ENCODE peak calls at places on chromosomes 12 and 14, in four cellular contexts. V is K562, M is GM12878, T is H1. C is an unnamed sample.

GRCh38 chr14:92613008-92613658 is 99.6 kb downstream of the RIN3 start:
- DNase-seq in V (peak; percentile 54), M (no peak), T (peak; percentile 51), C (peak; percentile 20)

GRCh38 chr12:70045036-70045435 is 198.2 kb upstream of the CNOT2 start:
- DNase-seq in V (no peak), M (no peak), T (no peak), C (no peak)

GRCh38 chr12:6062427-6063378 is 61.8 kb downstream of the VWF start:
- DNase-seq in V (peak; percentile 71), M (no peak), T (no peak), C (peak; percentile 24)

GRCh38 chr12:117538926-117539325 is 177.5 kb upstream of the NOS1 start:
- DNase-seq in V (no peak), M (no peak), T (no peak), C (no peak)

GRCh38 chr14:68771631-68772030 is 21.2 kb downstream of the ZFP36L1 start:
- DNase-seq in V (no peak), M (no peak), T (no peak), C (no peak)

GRCh38 chr12:6788972-6789905 is at the start of gene CD4:
- DNase-seq in V (no peak), M (no peak), T (no peak), C (no peak)

GRCh38 chr12:86241600-86241999 is 14.6 kb downstream of the MGAT4C start:
- DNase-seq in V (no peak), M (no peak), T (no peak), C (no peak)

GRCh38 chr12:122452701-122453285 is 30.3 kb upstream of the CLIP1 start:
- DNase-seq in V (no peak), M (no peak), T (no peak), C (no peak)

GRCh38 chr14:95696741-95697140 is 10.5 kb downstream of the TCL1B start:
- DNase-seq in V (no peak), M (no peak), T (no peak), C (no peak)

GRCh38 chr12:87430444-87430843 is 598.8 kb downstream of the C12orf50 start:
- DNase-seq in V (no peak), M (no peak), T (no peak), C (no peak)

GRCh38 chr14:105944632-105945610 is 418.5 kb downstream of the TMEM121 start:
- DNase-seq in V (peak; percentile 61), M (no peak), T (no peak), C (peak; percentile 67)

GRCh38 chr12:85963322-85963721 is 89.2 kb downstream of the NTS start:
- DNase-seq in V (no peak), M (no peak), T (no peak), C (no peak)

GRCh38 chr12:6141048-6141447 is 16.6 kb upstream of the VWF start:
- DNase-seq in V (no peak), M (no peak), T (no peak), C (no peak)

DNA sequence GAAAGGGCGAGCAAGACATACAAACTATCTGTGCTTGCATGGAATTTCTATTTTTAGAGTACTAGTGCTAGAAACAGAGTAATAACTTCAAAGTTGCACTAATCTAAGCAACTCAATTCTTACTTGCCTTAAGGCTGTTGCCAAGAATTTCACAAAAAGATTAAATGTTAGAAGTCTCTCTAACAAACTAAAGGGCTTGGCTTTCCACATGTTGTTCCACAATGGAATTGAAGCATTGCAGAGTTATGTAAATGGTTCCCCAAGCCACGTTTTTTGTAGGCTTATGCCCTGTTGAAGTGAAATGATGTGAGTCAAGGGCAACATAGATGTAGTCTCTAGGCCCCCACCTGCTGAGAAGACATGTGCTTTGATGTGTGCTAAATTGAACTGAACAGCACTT is 175.1 kb upstream of the LMNTD1 start:
- DNase-seq in V (no peak), M (no peak), T (no peak), C (no peak)
- TF ChIP-seq BRCA1 in V (no peak), M (no peak), T (no peak), C (no peak)

GRCh38 chr14:24938593-24938992 is 111.4 kb downstream of the STXBP6 start:
- DNase-seq in V (no peak), M (no peak), T (no peak), C (no peak)
- TF ChIP-seq BRCA1 in V (no peak), M (no peak), T (no peak), C (no peak)

GRCh38 chr12:12353276-12353675 is 3.2 kb upstream of the MANSC1 start:
- DNase-seq in V (no peak), M (no peak), T (no peak), C (no peak)
- TF ChIP-seq BRCA1 in V (no peak), M (no peak), T (no peak), C (no peak)

DNA sequence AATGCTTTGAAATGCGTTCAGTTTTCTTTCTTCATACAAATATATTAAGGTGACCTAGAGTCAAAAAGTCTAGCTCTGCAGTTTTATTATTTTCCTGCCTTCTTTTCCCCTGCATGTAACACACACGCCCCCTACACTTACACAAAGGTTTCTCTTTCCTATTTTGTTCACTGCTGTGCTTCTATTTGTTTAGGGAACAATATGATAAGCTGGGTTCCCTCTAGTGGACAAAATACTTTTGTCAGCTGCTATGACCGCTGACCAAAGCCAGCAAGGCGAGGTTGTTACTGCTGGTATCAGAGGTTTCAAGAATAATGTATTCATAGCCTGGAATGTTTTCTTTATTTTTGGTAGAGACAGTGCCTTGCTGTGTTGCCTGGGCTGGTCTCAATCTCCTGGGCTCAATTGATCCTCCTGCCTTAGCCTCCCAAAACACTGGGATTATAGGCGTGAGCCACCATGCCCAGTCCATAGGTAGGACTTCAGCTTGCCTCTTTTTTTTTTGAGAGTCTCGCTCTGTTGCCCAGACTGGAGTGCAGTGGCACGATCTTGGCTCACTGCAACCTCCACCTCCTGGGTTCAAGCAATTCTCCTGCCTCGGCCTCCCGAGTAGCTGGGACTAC is 33.4 kb downstream of the FNTB start:
- DNase-seq in V (peak; percentile 27), M (no peak), T (no peak), C (peak; percentile 85)
- TF ChIP-seq BRCA1 in V (no peak), M (no peak), T (no peak), C (no peak)

DNA sequence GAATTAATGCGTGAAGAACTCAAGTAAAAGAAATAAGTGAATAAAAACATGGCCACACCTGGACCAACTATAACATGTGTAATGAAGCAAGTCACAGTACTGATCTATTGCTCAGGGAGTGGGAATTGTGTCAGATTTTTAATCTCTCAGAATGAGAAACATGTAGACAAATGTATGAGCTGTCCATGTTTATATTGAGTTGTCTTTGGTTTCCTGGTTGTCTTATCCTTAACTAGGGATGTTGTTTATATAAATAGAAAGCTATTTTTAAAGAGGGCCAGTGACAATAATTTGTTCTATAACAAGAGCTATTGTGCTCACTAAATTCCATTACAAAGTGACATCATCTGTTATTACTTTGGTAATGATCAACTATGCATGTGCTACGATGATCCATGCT is 91.2 kb upstream of the RTL1 start:
- DNase-seq in V (no peak), M (no peak), T (no peak), C (no peak)
- TF ChIP-seq BRCA1 in V (no peak), M (no peak), T (no peak), C (no peak)

GRCh38 chr12:116062698-116063097 is 214.8 kb downstream of the MED13L start:
- DNase-seq in V (no peak), M (no peak), T (no peak), C (no peak)

GRCh38 chr12:116058574-116058973 is 218.9 kb downstream of the MED13L start:
- DNase-seq in V (no peak), M (no peak), T (no peak), C (no peak)

GRCh38 chr12:116057356-116057755 is 220.1 kb downstream of the MED13L start:
- DNase-seq in V (no peak), M (no peak), T (no peak), C (no peak)

GRCh38 chr12:116059901-116060300 is 217.6 kb downstream of the MED13L start:
- DNase-seq in V (no peak), M (no peak), T (no peak), C (peak; percentile 4)

DNA sequence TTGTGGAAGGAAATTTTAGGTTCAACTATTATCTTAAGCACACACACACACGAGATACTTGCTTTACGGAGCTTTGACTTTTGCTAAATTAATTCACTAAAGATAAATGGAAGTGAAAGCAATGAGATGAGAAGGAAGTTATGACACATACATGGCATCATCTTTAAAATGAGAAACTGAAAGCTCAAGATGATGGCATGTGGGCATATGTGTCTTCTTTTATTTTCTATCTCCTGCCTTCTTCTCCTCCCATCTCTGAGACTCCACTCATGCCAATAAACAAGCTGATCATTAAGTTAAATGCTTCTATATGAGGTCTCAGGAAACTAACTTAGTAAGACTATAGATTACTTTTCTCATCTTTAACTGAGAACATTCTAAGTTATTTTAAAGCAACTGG is 216.7 kb downstream of the MED13L start:
- DNase-seq in V (no peak), M (peak; percentile 37), T (no peak), C (no peak)
- TF ChIP-seq BRCA1 in V (no peak), M (no peak), T (no peak), C (no peak)

GRCh38 chr12:21566907-21567355 is 37.7 kb downstream of the GYS2 start:
- DNase-seq in V (no peak), M (no peak), T (no peak), C (no peak)
- TF ChIP-seq BRCA1 in V (no peak), M (no peak), T (no peak), C (no peak)

DNA sequence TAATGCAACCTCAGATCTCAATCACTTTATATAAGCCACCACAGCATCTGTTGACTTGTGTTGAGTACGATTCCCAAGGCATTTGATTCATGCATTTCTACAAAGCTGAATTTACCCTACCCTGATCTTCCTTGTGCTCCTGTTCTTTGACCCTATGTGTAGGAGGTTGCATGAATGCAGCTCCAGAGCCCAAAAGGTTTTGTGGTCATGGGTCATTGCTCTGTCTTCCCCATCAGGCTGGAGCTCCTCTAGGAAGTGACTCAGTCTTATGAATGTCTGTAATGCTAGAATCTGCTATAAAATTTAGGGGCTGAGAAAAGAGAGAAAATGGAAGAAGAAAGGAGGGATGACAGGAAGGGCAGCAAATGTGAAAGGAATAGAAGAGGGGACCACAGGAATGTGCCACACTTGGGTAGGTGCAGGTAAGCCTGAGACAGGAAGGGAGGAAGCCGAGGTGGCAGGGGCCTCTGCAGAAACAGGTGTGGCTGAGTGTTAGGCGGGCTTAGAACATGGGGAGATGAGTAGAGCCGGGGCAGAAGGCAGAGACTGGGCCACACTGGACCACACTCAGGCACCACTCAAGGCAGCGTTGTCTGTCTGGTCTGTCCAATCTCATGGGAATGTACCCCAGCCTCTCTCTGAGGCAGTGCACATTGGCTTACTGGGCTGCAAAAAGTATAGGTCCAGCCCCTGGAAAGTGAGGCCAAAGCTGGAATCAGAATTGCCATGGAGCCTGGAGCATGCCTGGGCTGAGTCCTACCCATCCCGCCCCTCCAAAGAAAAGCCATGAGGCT is 334.1 kb downstream of the BCL11B start:
- DNase-seq in V (no peak), M (no peak), T (no peak), C (no peak)
- TF ChIP-seq BRCA1 in V (no peak), M (no peak), T (no peak), C (no peak)

DNA sequence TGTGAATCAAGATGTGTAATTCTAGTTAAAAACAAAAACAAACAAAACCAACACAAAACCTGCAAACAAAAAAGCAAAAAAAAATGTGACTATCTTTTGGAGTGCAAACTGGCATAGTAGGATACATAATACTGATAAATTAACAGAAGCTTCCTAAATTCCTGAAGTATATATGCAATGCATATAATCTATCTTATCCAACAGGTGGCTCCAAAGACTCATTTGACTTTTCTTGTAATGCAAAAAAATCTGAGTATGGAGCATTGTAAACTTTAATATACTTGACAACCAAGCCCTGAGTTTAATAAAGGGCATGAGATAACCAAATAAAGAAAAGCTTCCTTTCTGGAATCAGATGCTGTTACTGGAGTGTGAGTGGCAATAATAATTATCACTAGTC is 1003.6 kb downstream of the FSCB start:
- DNase-seq in V (no peak), M (no peak), T (no peak), C (peak; percentile 17)
- TF ChIP-seq BRCA1 in V (no peak), M (no peak), T (no peak), C (no peak)

GRCh38 chr12:124027753-124028559 is 54.9 kb downstream of the ZNF664 start:
- DNase-seq in V (no peak), M (no peak), T (no peak), C (no peak)
- TF ChIP-seq BRCA1 in V (no peak), M (no peak), T (no peak), C (no peak)